ENCODE peak calls at places on chromosome 18, in ten cellular contexts. One of them, this sample, is unnamed.

GRCh38 chr18:79136742-79137141 is 67.5 kb downstream of the ATP9B start:
- DNase-seq in fibroblast of lung: no peak
- DNase-seq in activated T-cell treated with anti-CD3 and anti-CD28 coated beads for 48 hours: no peak
- DNase-seq in A549: no peak
- DNase-seq in Right ventricle myocardium superior: no peak
- DNase-seq in T-helper 2 cell: no peak
- DNase-seq in HS-5: no peak
- DNase-seq in PC-3: no peak
- DNase-seq in Kasumi-1: no peak
- DNase-seq in substantia nigra: no peak
- DNase-seq in this sample: no peak

GRCh38 chr18:23380817-23381216 is 72.3 kb upstream of the RIOK3 start:
- DNase-seq in fibroblast of lung: peak; percentile 45
- DNase-seq in activated T-cell treated with anti-CD3 and anti-CD28 coated beads for 48 hours: no peak
- DNase-seq in A549: no peak
- DNase-seq in Right ventricle myocardium superior: no peak
- DNase-seq in T-helper 2 cell: no peak
- DNase-seq in HS-5: no peak
- DNase-seq in PC-3: no peak
- DNase-seq in Kasumi-1: no peak
- DNase-seq in substantia nigra: no peak
- DNase-seq in this sample: no peak

GRCh38 chr18:35084494-35085449 is 43.6 kb downstream of the MAPRE2 start:
- DNase-seq in fibroblast of lung: no peak
- DNase-seq in activated T-cell treated with anti-CD3 and anti-CD28 coated beads for 48 hours: no peak
- DNase-seq in A549: no peak
- DNase-seq in Right ventricle myocardium superior: no peak
- DNase-seq in T-helper 2 cell: no peak
- DNase-seq in HS-5: no peak
- DNase-seq in PC-3: no peak
- DNase-seq in Kasumi-1: no peak
- DNase-seq in substantia nigra: no peak
- DNase-seq in this sample: no peak

GRCh38 chr18:48566588-48566987 is 27.8 kb downstream of the CTIF start:
- DNase-seq in fibroblast of lung: no peak
- DNase-seq in activated T-cell treated with anti-CD3 and anti-CD28 coated beads for 48 hours: no peak
- DNase-seq in A549: no peak
- DNase-seq in Right ventricle myocardium superior: no peak
- DNase-seq in T-helper 2 cell: no peak
- DNase-seq in HS-5: no peak
- DNase-seq in PC-3: no peak
- DNase-seq in Kasumi-1: no peak
- DNase-seq in substantia nigra: no peak
- DNase-seq in this sample: no peak

GRCh38 chr18:13610517-13610916 is 115.8 kb downstream of the FAM210A start:
- DNase-seq in fibroblast of lung: no peak
- DNase-seq in activated T-cell treated with anti-CD3 and anti-CD28 coated beads for 48 hours: no peak
- DNase-seq in A549: no peak
- DNase-seq in Right ventricle myocardium superior: no peak
- DNase-seq in T-helper 2 cell: no peak
- DNase-seq in HS-5: no peak
- DNase-seq in PC-3: no peak
- DNase-seq in Kasumi-1: peak; percentile 70
- DNase-seq in substantia nigra: no peak
- DNase-seq in this sample: no peak

GRCh38 chr18:54777989-54778388 is 50.3 kb upstream of the RAB27B start:
- DNase-seq in fibroblast of lung: no peak
- DNase-seq in activated T-cell treated with anti-CD3 and anti-CD28 coated beads for 48 hours: no peak
- DNase-seq in A549: no peak
- DNase-seq in Right ventricle myocardium superior: no peak
- DNase-seq in T-helper 2 cell: no peak
- DNase-seq in HS-5: no peak
- DNase-seq in PC-3: peak; percentile 22
- DNase-seq in Kasumi-1: no peak
- DNase-seq in substantia nigra: no peak
- DNase-seq in this sample: no peak

GRCh38 chr18:46485675-46486200 is 171.3 kb downstream of the LOXHD1 start:
- DNase-seq in fibroblast of lung: no peak
- DNase-seq in activated T-cell treated with anti-CD3 and anti-CD28 coated beads for 48 hours: no peak
- DNase-seq in A549: no peak
- DNase-seq in Right ventricle myocardium superior: no peak
- DNase-seq in T-helper 2 cell: no peak
- DNase-seq in HS-5: no peak
- DNase-seq in PC-3: peak; percentile 73
- DNase-seq in Kasumi-1: no peak
- DNase-seq in substantia nigra: no peak
- DNase-seq in this sample: no peak

GRCh38 chr18:22114526-22115321 is 54.7 kb upstream of the GATA6 start:
- DNase-seq in fibroblast of lung: no peak
- DNase-seq in activated T-cell treated with anti-CD3 and anti-CD28 coated beads for 48 hours: no peak
- DNase-seq in A549: no peak
- DNase-seq in Right ventricle myocardium superior: no peak
- DNase-seq in T-helper 2 cell: no peak
- DNase-seq in HS-5: no peak
- DNase-seq in PC-3: peak; percentile 46
- DNase-seq in Kasumi-1: no peak
- DNase-seq in substantia nigra: no peak
- DNase-seq in this sample: no peak

GRCh38 chr18:56146565-56146964 is 491.8 kb downstream of the TXNL1 start:
- DNase-seq in fibroblast of lung: no peak
- DNase-seq in activated T-cell treated with anti-CD3 and anti-CD28 coated beads for 48 hours: no peak
- DNase-seq in A549: no peak
- DNase-seq in Right ventricle myocardium superior: no peak
- DNase-seq in T-helper 2 cell: no peak
- DNase-seq in HS-5: peak; percentile 14
- DNase-seq in PC-3: peak; percentile 61
- DNase-seq in Kasumi-1: no peak
- DNase-seq in substantia nigra: no peak
- DNase-seq in this sample: no peak

GRCh38 chr18:27942706-27943105 is 234.2 kb downstream of the CDH2 start:
- DNase-seq in fibroblast of lung: no peak
- DNase-seq in activated T-cell treated with anti-CD3 and anti-CD28 coated beads for 48 hours: no peak
- DNase-seq in A549: no peak
- DNase-seq in Right ventricle myocardium superior: no peak
- DNase-seq in T-helper 2 cell: no peak
- DNase-seq in HS-5: no peak
- DNase-seq in PC-3: peak; percentile 24
- DNase-seq in Kasumi-1: no peak
- DNase-seq in substantia nigra: no peak
- DNase-seq in this sample: no peak

GRCh38 chr18:77069931-77070330 is 62.7 kb downstream of the MBP start:
- DNase-seq in fibroblast of lung: no peak
- DNase-seq in activated T-cell treated with anti-CD3 and anti-CD28 coated beads for 48 hours: no peak
- DNase-seq in A549: no peak
- DNase-seq in Right ventricle myocardium superior: no peak
- DNase-seq in T-helper 2 cell: peak; percentile 39
- DNase-seq in HS-5: no peak
- DNase-seq in PC-3: peak; percentile 76
- DNase-seq in Kasumi-1: no peak
- DNase-seq in substantia nigra: no peak
- DNase-seq in this sample: no peak

GRCh38 chr18:10715791-10716190 is 190.0 kb downstream of the NAPG start:
- DNase-seq in fibroblast of lung: peak; percentile 72
- DNase-seq in activated T-cell treated with anti-CD3 and anti-CD28 coated beads for 48 hours: no peak
- DNase-seq in A549: peak; percentile 6
- DNase-seq in Right ventricle myocardium superior: no peak
- DNase-seq in T-helper 2 cell: no peak
- DNase-seq in HS-5: peak; percentile 14
- DNase-seq in PC-3: peak; percentile 58
- DNase-seq in Kasumi-1: no peak
- DNase-seq in substantia nigra: no peak
- DNase-seq in this sample: no peak

GRCh38 chr18:21000667-21001066 is 110.9 kb downstream of the ROCK1 start:
- DNase-seq in fibroblast of lung: peak; percentile 11
- DNase-seq in activated T-cell treated with anti-CD3 and anti-CD28 coated beads for 48 hours: no peak
- DNase-seq in A549: no peak
- DNase-seq in Right ventricle myocardium superior: no peak
- DNase-seq in T-helper 2 cell: no peak
- DNase-seq in HS-5: peak; percentile 40
- DNase-seq in PC-3: peak; percentile 76
- DNase-seq in Kasumi-1: no peak
- DNase-seq in substantia nigra: no peak
- DNase-seq in this sample: no peak

GRCh38 chr18:62332437-62332816 is 7.3 kb downstream of the TNFRSF11A start:
- DNase-seq in fibroblast of lung: no peak
- DNase-seq in activated T-cell treated with anti-CD3 and anti-CD28 coated beads for 48 hours: no peak
- DNase-seq in A549: no peak
- DNase-seq in Right ventricle myocardium superior: no peak
- DNase-seq in T-helper 2 cell: no peak
- DNase-seq in HS-5: no peak
- DNase-seq in PC-3: no peak
- DNase-seq in Kasumi-1: no peak
- DNase-seq in substantia nigra: no peak
- DNase-seq in this sample: no peak

GRCh38 chr18:28854964-28855363 is 678.0 kb upstream of the CDH2 start:
- DNase-seq in fibroblast of lung: no peak
- DNase-seq in activated T-cell treated with anti-CD3 and anti-CD28 coated beads for 48 hours: no peak
- DNase-seq in A549: no peak
- DNase-seq in Right ventricle myocardium superior: no peak
- DNase-seq in T-helper 2 cell: no peak
- DNase-seq in HS-5: no peak
- DNase-seq in PC-3: peak; percentile 60
- DNase-seq in Kasumi-1: no peak
- DNase-seq in substantia nigra: no peak
- DNase-seq in this sample: no peak

GRCh38 chr18:26780520-26781325 is 84.8 kb downstream of the AQP4 start:
- DNase-seq in fibroblast of lung: no peak
- DNase-seq in activated T-cell treated with anti-CD3 and anti-CD28 coated beads for 48 hours: no peak
- DNase-seq in A549: no peak
- DNase-seq in Right ventricle myocardium superior: no peak
- DNase-seq in T-helper 2 cell: no peak
- DNase-seq in HS-5: no peak
- DNase-seq in PC-3: no peak
- DNase-seq in Kasumi-1: no peak
- DNase-seq in substantia nigra: no peak
- DNase-seq in this sample: no peak

GRCh38 chr18:40355701-40356100 is 1599.3 kb upstream of the PIK3C3 start:
- DNase-seq in fibroblast of lung: peak; percentile 50
- DNase-seq in activated T-cell treated with anti-CD3 and anti-CD28 coated beads for 48 hours: no peak
- DNase-seq in A549: no peak
- DNase-seq in Right ventricle myocardium superior: no peak
- DNase-seq in T-helper 2 cell: no peak
- DNase-seq in HS-5: peak; percentile 58
- DNase-seq in PC-3: peak; percentile 46
- DNase-seq in Kasumi-1: no peak
- DNase-seq in substantia nigra: no peak
- DNase-seq in this sample: no peak

GRCh38 chr18:49447810-49448745 is 12.4 kb downstream of the DYM start:
- DNase-seq in fibroblast of lung: peak; percentile 68
- DNase-seq in activated T-cell treated with anti-CD3 and anti-CD28 coated beads for 48 hours: no peak
- DNase-seq in A549: peak; percentile 12
- DNase-seq in Right ventricle myocardium superior: no peak
- DNase-seq in T-helper 2 cell: no peak
- DNase-seq in HS-5: no peak
- DNase-seq in PC-3: peak; percentile 59
- DNase-seq in Kasumi-1: peak; percentile 87
- DNase-seq in substantia nigra: no peak
- DNase-seq in this sample: no peak

GRCh38 chr18:23675236-23675635 is 12.5 kb upstream of the ANKRD29 start:
- DNase-seq in fibroblast of lung: no peak
- DNase-seq in activated T-cell treated with anti-CD3 and anti-CD28 coated beads for 48 hours: no peak
- DNase-seq in A549: no peak
- DNase-seq in Right ventricle myocardium superior: no peak
- DNase-seq in T-helper 2 cell: no peak
- DNase-seq in HS-5: no peak
- DNase-seq in PC-3: no peak
- DNase-seq in Kasumi-1: no peak
- DNase-seq in substantia nigra: no peak
- DNase-seq in this sample: no peak

GRCh38 chr18:74276609-74277008 is 15.2 kb downstream of the CYB5A start:
- DNase-seq in fibroblast of lung: no peak
- DNase-seq in activated T-cell treated with anti-CD3 and anti-CD28 coated beads for 48 hours: no peak
- DNase-seq in A549: no peak
- DNase-seq in Right ventricle myocardium superior: no peak
- DNase-seq in T-helper 2 cell: no peak
- DNase-seq in HS-5: no peak
- DNase-seq in PC-3: no peak
- DNase-seq in Kasumi-1: no peak
- DNase-seq in substantia nigra: no peak
- DNase-seq in this sample: no peak

GRCh38 chr18:2846638-2847340 is at the start of gene EMILIN2:
- DNase-seq in fibroblast of lung: peak; percentile 56
- DNase-seq in activated T-cell treated with anti-CD3 and anti-CD28 coated beads for 48 hours: peak; percentile 40
- DNase-seq in A549: no peak
- DNase-seq in Right ventricle myocardium superior: peak; percentile 90
- DNase-seq in T-helper 2 cell: peak; percentile 18
- DNase-seq in HS-5: no peak
- DNase-seq in PC-3: no peak
- DNase-seq in Kasumi-1: no peak
- DNase-seq in substantia nigra: no peak
- DNase-seq in this sample: no peak

GRCh38 chr18:79630266-79631095 is 49.1 kb upstream of the CTDP1 start:
- DNase-seq in fibroblast of lung: no peak
- DNase-seq in activated T-cell treated with anti-CD3 and anti-CD28 coated beads for 48 hours: no peak
- DNase-seq in A549: no peak
- DNase-seq in Right ventricle myocardium superior: no peak
- DNase-seq in T-helper 2 cell: no peak
- DNase-seq in HS-5: no peak
- DNase-seq in PC-3: peak; percentile 30
- DNase-seq in Kasumi-1: no peak
- DNase-seq in substantia nigra: no peak
- DNase-seq in this sample: no peak

GRCh38 chr18:5693637-5694175 is 149.9 kb upstream of the EPB41L3 start:
- DNase-seq in fibroblast of lung: peak; percentile 1
- DNase-seq in activated T-cell treated with anti-CD3 and anti-CD28 coated beads for 48 hours: no peak
- DNase-seq in A549: no peak
- DNase-seq in Right ventricle myocardium superior: no peak
- DNase-seq in T-helper 2 cell: no peak
- DNase-seq in HS-5: no peak
- DNase-seq in PC-3: no peak
- DNase-seq in Kasumi-1: no peak
- DNase-seq in substantia nigra: no peak
- DNase-seq in this sample: no peak

GRCh38 chr18:6056171-6056932 is 161.0 kb upstream of the TMEM200C start:
- DNase-seq in fibroblast of lung: peak; percentile 65
- DNase-seq in activated T-cell treated with anti-CD3 and anti-CD28 coated beads for 48 hours: no peak
- DNase-seq in A549: peak; percentile 5
- DNase-seq in Right ventricle myocardium superior: no peak
- DNase-seq in T-helper 2 cell: no peak
- DNase-seq in HS-5: no peak
- DNase-seq in PC-3: peak; percentile 69
- DNase-seq in Kasumi-1: no peak
- DNase-seq in substantia nigra: no peak
- DNase-seq in this sample: no peak

GRCh38 chr18:77007251-77007650 is 125.3 kb downstream of the MBP start:
- DNase-seq in fibroblast of lung: no peak
- DNase-seq in activated T-cell treated with anti-CD3 and anti-CD28 coated beads for 48 hours: no peak
- DNase-seq in A549: no peak
- DNase-seq in Right ventricle myocardium superior: no peak
- DNase-seq in T-helper 2 cell: no peak
- DNase-seq in HS-5: no peak
- DNase-seq in PC-3: no peak
- DNase-seq in Kasumi-1: no peak
- DNase-seq in substantia nigra: no peak
- DNase-seq in this sample: no peak

GRCh38 chr18:79576686-79577351 is 102.8 kb upstream of the CTDP1 start:
- DNase-seq in fibroblast of lung: peak; percentile 66
- DNase-seq in activated T-cell treated with anti-CD3 and anti-CD28 coated beads for 48 hours: no peak
- DNase-seq in A549: no peak
- DNase-seq in Right ventricle myocardium superior: peak; percentile 87
- DNase-seq in T-helper 2 cell: no peak
- DNase-seq in HS-5: no peak
- DNase-seq in PC-3: no peak
- DNase-seq in Kasumi-1: no peak
- DNase-seq in substantia nigra: peak; percentile 47
- DNase-seq in this sample: peak; percentile 55

GRCh38 chr18:55136864-55137263 is 177.6 kb upstream of the CCDC68 start:
- DNase-seq in fibroblast of lung: no peak
- DNase-seq in activated T-cell treated with anti-CD3 and anti-CD28 coated beads for 48 hours: no peak
- DNase-seq in A549: no peak
- DNase-seq in Right ventricle myocardium superior: no peak
- DNase-seq in T-helper 2 cell: no peak
- DNase-seq in HS-5: peak; percentile 35
- DNase-seq in PC-3: peak; percentile 53
- DNase-seq in Kasumi-1: no peak
- DNase-seq in substantia nigra: no peak
- DNase-seq in this sample: no peak

GRCh38 chr18:49752095-49752457 is 61.3 kb downstream of the ACAA2 start:
- DNase-seq in fibroblast of lung: no peak
- DNase-seq in activated T-cell treated with anti-CD3 and anti-CD28 coated beads for 48 hours: no peak
- DNase-seq in A549: no peak
- DNase-seq in Right ventricle myocardium superior: no peak
- DNase-seq in T-helper 2 cell: no peak
- DNase-seq in HS-5: no peak
- DNase-seq in PC-3: no peak
- DNase-seq in Kasumi-1: no peak
- DNase-seq in substantia nigra: no peak
- DNase-seq in this sample: no peak